ENCODE peak calls at places on chromosomes 2 and 18, in four cellular contexts. P, L, Y and C are unnamed samples.

GRCh38 chr2:206084870-206085741 is 868 bp downstream of the INO80D start:
- DNase-seq in P (peak), L (peak), Y (peak), C (peak)

GRCh38 chr2:181970160-181970794 is 15.4 kb upstream of the PPP1R1C start:
- DNase-seq in P (no peak), L (no peak), Y (no peak), C (no peak)

GRCh38 chr2:168773719-168774521 is 28.5 kb upstream of the NOSTRIN start:
- DNase-seq in P (peak), L (peak), Y (peak), C (peak)

GRCh38 chr2:25041307-25041927 is 459 bp upstream of the EFR3B start:
- DNase-seq in P (peak), L (peak), Y (peak), C (peak)

GRCh38 chr2:75801234-75801982 is 90.7 kb upstream of the GCFC2 start:
- DNase-seq in P (no peak), L (no peak), Y (peak), C (no peak)

GRCh38 chr2:230942920-230943896 is 18.2 kb upstream of the GPR55 start:
- DNase-seq in P (no peak), L (peak), Y (peak), C (peak)

GRCh38 chr2:190628651-190629378 is 20.1 kb upstream of the NAB1 start:
- DNase-seq in P (no peak), L (peak), Y (no peak), C (no peak)

GRCh38 chr2:176174850-176175728 is 13.4 kb upstream of the HOXD1 start:
- DNase-seq in P (peak), L (no peak), Y (peak), C (peak)

GRCh38 chr2:161576421-161576820 is 47.8 kb upstream of the SLC4A10 start:
- DNase-seq in P (peak), L (no peak), Y (peak), C (peak)

GRCh38 chr2:172226244-172227061 is 123.8 kb upstream of the DLX2 start:
- DNase-seq in P (peak), L (no peak), Y (no peak), C (peak)

GRCh38 chr2:15596968-15597367 is 5.3 kb downstream of the DDX1 start:
- DNase-seq in P (no peak), L (no peak), Y (no peak), C (no peak)

GRCh38 chr2:207330912-207331311 is 165.2 kb upstream of the KLF7 start:
- DNase-seq in P (no peak), L (peak), Y (peak), C (peak)

GRCh38 chr2:239201531-239201876 is 199.3 kb downstream of the HDAC4 start:
- DNase-seq in P (no peak), L (no peak), Y (no peak), C (no peak)

GRCh38 chr2:16243411-16243996 is 303.2 kb downstream of the MYCN start:
- DNase-seq in P (no peak), L (no peak), Y (no peak), C (no peak)

GRCh38 chr2:132662742-132663141 is 7.3 kb downstream of the LYPD1 start:
- DNase-seq in P (no peak), L (no peak), Y (no peak), C (no peak)

GRCh38 chr2:204608261-204608660 is 63.0 kb downstream of the PARD3B start:
- DNase-seq in P (no peak), L (peak), Y (no peak), C (no peak)

GRCh38 chr18:49849331-49850217 is 36.2 kb upstream of the ACAA2 start:
- DNase-seq in P (peak), L (peak), Y (no peak), C (no peak)

GRCh38 chr2:80363951-80364350 is 59.4 kb upstream of the LRRTM1 start:
- DNase-seq in P (no peak), L (peak), Y (no peak), C (no peak)

GRCh38 chr2:36615214-36615613 is 17.2 kb upstream of the FEZ2 start:
- DNase-seq in P (no peak), L (peak), Y (no peak), C (no peak)

GRCh38 chr2:179461367-179461886 is 196.8 kb upstream of the SESTD1 start:
- DNase-seq in P (no peak), L (no peak), Y (no peak), C (no peak)

GRCh38 chr2:24517247-24517646 is 26.2 kb downstream of the NCOA1 start:
- DNase-seq in P (no peak), L (no peak), Y (peak), C (no peak)

GRCh38 chr2:197998702-197999101 is 194.3 kb downstream of the PLCL1 start:
- DNase-seq in P (no peak), L (no peak), Y (no peak), C (peak)

GRCh38 chr18:74217476-74218143 is 69.3 kb downstream of the TIMM21 start:
- DNase-seq in P (no peak), L (peak), Y (no peak), C (no peak)

GRCh38 chr18:60549338-60549960 is 176.9 kb upstream of the MC4R start:
- DNase-seq in P (no peak), L (peak), Y (peak), C (peak)

GRCh38 chr2:164706522-164706921 is 85.2 kb upstream of the GRB14 start:
- DNase-seq in P (no peak), L (peak), Y (no peak), C (no peak)

GRCh38 chr18:52288403-52289004 is 51.5 kb upstream of the DCC start:
- DNase-seq in P (peak), L (peak), Y (peak), C (peak)
- TF ChIP-seq CTCF in P (peak), L (no peak), Y (peak), C (peak)

DNA sequence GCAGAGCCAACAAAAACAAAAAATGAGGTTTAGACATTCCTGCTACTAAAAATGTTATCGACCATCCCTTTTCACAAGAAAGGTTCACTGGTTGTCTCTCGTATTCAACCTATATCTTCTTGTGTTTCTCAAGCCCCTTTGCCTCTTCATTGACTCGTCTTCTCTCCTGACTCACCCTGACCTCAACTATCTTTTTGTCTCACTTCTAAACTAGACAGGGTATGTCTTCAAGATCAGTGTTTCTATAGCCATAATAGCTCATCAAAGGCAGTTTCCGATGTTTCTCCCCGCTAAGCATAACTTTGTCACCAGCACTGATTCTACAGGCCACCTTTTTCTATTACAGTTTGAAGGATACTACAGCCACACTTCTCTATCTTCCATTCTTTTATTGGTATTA is 178.4 kb downstream of the MEMO1 start:
- DNase-seq in P (no peak), L (no peak), Y (no peak), C (no peak)
- TF ChIP-seq CTCF in P (no peak), L (no peak), Y (no peak), C (no peak)

DNA sequence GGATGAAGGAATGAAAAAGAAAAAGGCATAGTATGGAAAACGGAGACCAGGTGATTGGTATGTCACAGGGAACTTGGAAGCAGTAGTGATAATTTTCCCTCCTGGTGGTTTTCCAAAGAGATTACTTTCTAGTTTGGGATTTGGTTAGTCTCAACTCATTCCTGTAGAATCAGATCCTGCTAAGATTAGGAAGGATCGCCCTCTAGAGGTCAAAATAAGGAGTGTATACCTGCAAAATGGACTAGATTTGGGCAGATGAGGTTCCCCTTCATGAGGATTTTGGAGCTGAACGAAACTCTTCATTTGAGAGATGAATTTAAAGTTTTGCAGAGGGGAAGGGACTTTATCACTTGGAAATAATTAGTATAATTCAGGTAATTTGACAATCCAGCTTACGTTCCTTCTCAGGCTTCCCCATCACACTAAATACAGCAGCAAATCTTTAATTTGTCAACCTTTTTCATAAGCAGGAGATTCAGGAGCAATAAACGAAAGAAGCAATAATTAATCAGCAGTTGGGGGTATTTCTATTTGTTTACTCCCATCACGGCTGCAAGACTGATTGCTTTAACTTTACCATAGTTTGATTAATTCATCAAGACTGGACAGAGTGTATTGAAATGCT is 65.2 kb downstream of the CCDC195 start:
- DNase-seq in P (no peak), L (peak), Y (peak), C (no peak)
- TF ChIP-seq CTCF in P (peak), L (peak), Y (peak), C (peak)

DNA sequence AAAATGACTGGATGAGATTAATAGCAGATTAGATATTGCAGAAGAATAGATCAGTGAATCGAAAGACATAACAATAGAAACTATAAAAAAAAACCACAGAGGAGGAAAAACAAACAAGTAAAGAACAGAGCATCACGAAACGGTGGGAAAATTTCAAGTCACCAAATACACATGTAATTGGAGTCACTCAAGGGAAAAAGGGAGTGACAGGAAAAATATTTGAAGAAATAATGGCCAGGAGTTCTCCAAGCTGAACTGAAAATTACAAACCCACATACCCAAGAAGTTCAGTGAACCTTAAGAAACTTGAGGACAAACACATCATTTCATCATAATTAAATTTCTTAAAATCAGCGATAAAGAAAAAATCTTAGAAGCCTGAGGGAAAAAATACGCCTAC is 11.0 kb upstream of the IL1R1 start:
- DNase-seq in P (no peak), L (no peak), Y (no peak), C (no peak)
- TF ChIP-seq CTCF in P (no peak), L (no peak), Y (no peak), C (no peak)

DNA sequence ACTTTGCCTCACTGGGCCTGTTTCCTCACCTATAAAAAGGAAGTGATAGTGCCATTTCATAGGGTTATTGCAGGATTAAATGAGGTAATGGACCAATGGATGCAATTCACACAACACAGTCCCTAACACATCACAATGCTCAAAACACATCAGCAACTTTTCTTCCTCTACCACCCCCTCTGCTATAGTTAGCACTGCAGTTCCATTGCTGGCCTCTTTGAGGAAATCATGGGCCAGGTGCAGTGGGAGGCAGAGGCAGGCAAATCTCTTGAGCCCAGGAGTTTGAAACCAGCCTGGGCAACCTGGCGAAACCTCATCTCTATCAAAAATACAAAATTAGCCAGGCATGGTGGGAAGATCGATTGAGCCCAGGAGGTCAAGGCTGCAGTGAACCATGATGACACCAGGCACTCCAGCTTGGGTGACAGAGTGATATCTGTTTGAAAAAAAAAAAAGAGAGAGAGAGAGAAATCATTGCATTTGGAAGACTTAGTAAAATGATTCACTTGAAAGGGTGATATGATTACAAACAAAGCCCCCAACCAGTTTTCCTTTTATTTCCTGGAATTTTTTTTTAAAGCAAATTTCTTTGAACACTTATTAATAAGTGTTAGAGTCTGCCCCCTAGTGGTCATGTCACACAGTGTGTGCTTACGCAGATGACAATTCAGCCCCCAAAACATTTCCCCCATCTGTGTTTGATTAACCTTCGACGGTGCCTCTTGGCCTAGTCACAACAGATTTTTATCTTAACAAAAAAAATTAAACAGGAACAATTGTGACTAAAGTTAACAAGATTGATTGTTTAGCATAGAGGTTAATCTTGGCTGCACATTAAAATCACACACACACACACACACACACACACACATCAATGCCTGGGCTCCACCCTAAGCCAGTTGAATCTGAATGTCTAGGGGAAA is 88.7 kb upstream of the BCL11A start:
- DNase-seq in P (peak), L (peak), Y (peak), C (peak)
- TF ChIP-seq CTCF in P (peak), L (peak), Y (peak), C (peak)

GRCh38 chr18:23703987-23704384 is 14.7 kb downstream of the LAMA3 start:
- DNase-seq in P (no peak), L (no peak), Y (no peak), C (no peak)

GRCh38 chr18:23704806-23705205 is 15.6 kb downstream of the LAMA3 start:
- DNase-seq in P (no peak), L (no peak), Y (no peak), C (no peak)

GRCh38 chr18:23701544-23702064 is 12.4 kb downstream of the LAMA3 start:
- DNase-seq in P (no peak), L (no peak), Y (no peak), C (no peak)

GRCh38 chr18:23702606-23703005 is 13.4 kb downstream of the LAMA3 start:
- DNase-seq in P (no peak), L (no peak), Y (no peak), C (no peak)

GRCh38 chr18:23703057-23703986 is 14.1 kb downstream of the LAMA3 start:
- DNase-seq in P (no peak), L (peak), Y (peak), C (peak)
- TF ChIP-seq CTCF in P (peak), L (peak), Y (peak), C (peak)

GRCh38 chr2:108189316-108189715 is 50.5 kb upstream of the SULT1C3 start:
- DNase-seq in P (no peak), L (no peak), Y (no peak), C (no peak)

GRCh38 chr2:108199726-108200125 is 40.0 kb upstream of the SULT1C3 start:
- DNase-seq in P (no peak), L (no peak), Y (no peak), C (no peak)

GRCh38 chr2:108195133-108195439 is 44.7 kb upstream of the SULT1C3 start:
- DNase-seq in P (no peak), L (no peak), Y (no peak), C (no peak)

GRCh38 chr2:108193251-108193650 is 46.5 kb upstream of the SULT1C3 start:
- DNase-seq in P (no peak), L (no peak), Y (no peak), C (no peak)

DNA sequence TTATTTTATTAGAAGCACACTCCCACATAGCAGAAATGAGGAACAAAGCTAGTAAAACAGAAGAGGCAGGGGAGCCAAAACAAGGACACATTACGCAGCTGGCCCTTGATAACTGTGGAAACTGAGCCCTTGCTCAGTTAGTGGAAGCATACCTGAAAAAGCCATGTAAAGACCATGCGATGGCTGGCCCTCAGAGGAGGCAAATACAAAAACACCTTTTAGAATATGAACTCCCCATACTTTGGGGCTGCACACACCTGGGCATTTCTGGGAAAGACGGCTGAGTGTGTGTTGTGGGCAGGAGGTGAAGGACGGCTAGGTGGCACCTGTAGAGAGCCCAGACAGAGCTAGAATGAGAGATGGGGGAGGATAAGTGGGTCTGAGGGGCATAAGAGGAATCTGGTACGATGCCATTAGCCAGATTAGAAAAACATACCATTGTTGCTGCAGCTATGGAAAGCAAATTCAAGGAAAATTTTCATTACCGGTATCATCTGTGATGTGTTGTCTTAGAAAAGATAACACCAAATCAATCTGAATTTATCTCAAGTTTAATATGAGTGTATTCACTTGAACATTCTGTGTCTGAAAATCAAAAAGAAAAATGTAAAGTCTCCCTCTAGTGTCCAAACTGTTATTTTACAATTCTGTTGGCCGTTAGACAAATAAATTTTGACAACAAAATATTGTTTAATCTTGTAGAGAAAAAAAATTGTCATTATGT is 45.2 kb upstream of the SULT1C3 start:
- DNase-seq in P (no peak), L (peak), Y (no peak), C (no peak)
- TF ChIP-seq CTCF in P (peak), L (peak), Y (peak), C (peak)

DNA sequence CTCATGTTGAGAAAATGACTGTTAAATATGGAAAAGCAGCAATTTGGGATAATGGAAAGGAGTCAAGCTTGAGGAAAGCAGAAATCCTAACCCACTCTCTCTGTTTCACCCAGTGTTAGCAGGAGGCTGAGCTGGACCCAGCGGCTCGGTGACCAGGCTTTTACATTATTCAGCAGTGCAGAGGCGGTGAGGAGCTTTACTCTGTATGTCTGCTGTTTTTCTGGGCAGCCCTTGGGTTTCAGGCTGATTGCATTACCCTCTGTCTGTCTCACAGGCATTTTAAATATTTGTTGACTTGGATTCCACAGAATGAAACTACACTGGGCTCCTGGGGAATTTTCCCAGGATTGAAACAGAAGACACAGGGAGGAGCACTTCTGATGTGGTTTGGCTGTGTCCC is 368.0 kb downstream of the GALR1 start:
- DNase-seq in P (no peak), L (no peak), Y (no peak), C (no peak)
- TF ChIP-seq CTCF in P (no peak), L (no peak), Y (no peak), C (no peak)